ENCODE peak calls at places on chromosome 17, in six cellular contexts. One of them, this sample, is unnamed.

GRCh38 chr17:79831367-79832210 is 7.7 kb downstream of the CBX4 start:
- DNase-seq in colonic mucosa: peak
- DNase-seq in RWPE1: no peak
- DNase-seq in SK-N-SH: peak
- DNase-seq in H9: peak
- DNase-seq in psoas muscle: peak
- DNase-seq in this sample: peak

GRCh38 chr17:66686601-66687000 is 148.3 kb upstream of the CACNG5 start:
- DNase-seq in colonic mucosa: no peak
- DNase-seq in SK-N-SH: no peak
- DNase-seq in psoas muscle: no peak
- DNase-seq in RWPE1: no peak
- DNase-seq in H9: no peak
- DNase-seq in this sample: no peak

GRCh38 chr17:48160177-48160967 is 52.8 kb downstream of the SNX11 start:
- DNase-seq in SK-N-SH: no peak
- DNase-seq in colonic mucosa: peak
- DNase-seq in psoas muscle: no peak
- DNase-seq in H9: peak
- DNase-seq in RWPE1: no peak
- DNase-seq in this sample: no peak

GRCh38 chr17:45581860-45582259 is 91.3 kb upstream of the PLEKHM1 start:
- DNase-seq in H9: no peak
- DNase-seq in psoas muscle: no peak
- DNase-seq in SK-N-SH: no peak
- DNase-seq in colonic mucosa: no peak
- DNase-seq in RWPE1: no peak
- DNase-seq in this sample: no peak

GRCh38 chr17:59617141-59617757 is 2.4 kb upstream of the CLTC start:
- DNase-seq in SK-N-SH: no peak
- DNase-seq in psoas muscle: no peak
- DNase-seq in H9: no peak
- DNase-seq in RWPE1: no peak
- DNase-seq in colonic mucosa: no peak
- DNase-seq in this sample: no peak

GRCh38 chr17:56771563-56771962 is 62.2 kb downstream of the C17orf67 start:
- DNase-seq in RWPE1: no peak
- DNase-seq in H9: no peak
- DNase-seq in colonic mucosa: no peak
- DNase-seq in SK-N-SH: no peak
- DNase-seq in psoas muscle: no peak
- DNase-seq in this sample: no peak

GRCh38 chr17:4086041-4086483 is 56.8 kb downstream of the ZZEF1 start:
- DNase-seq in RWPE1: no peak
- DNase-seq in psoas muscle: no peak
- DNase-seq in SK-N-SH: no peak
- DNase-seq in H9: no peak
- DNase-seq in colonic mucosa: no peak
- DNase-seq in this sample: no peak

GRCh38 chr17:19768046-19768782 is 20.1 kb upstream of the ALDH3A1 start:
- DNase-seq in psoas muscle: no peak
- DNase-seq in RWPE1: no peak
- DNase-seq in H9: no peak
- DNase-seq in colonic mucosa: no peak
- DNase-seq in SK-N-SH: no peak
- DNase-seq in this sample: no peak

GRCh38 chr17:66331038-66331816 is 28.8 kb downstream of the PRKCA start:
- DNase-seq in H9: no peak
- DNase-seq in SK-N-SH: no peak
- DNase-seq in colonic mucosa: no peak
- DNase-seq in RWPE1: no peak
- DNase-seq in psoas muscle: no peak
- DNase-seq in this sample: no peak

GRCh38 chr17:57379237-57380054 is 123.1 kb downstream of the MSI2 start:
- DNase-seq in colonic mucosa: no peak
- DNase-seq in SK-N-SH: peak
- DNase-seq in H9: peak
- DNase-seq in psoas muscle: no peak
- DNase-seq in RWPE1: no peak
- DNase-seq in this sample: no peak

GRCh38 chr17:80834896-80835281 is 156.8 kb upstream of the CHMP6 start:
- DNase-seq in RWPE1: no peak
- DNase-seq in H9: no peak
- DNase-seq in colonic mucosa: no peak
- DNase-seq in SK-N-SH: no peak
- DNase-seq in psoas muscle: no peak
- DNase-seq in this sample: no peak
- H3K27ac ChIP-seq in RWPE1: peak
- H3K27ac ChIP-seq in H9: no peak
- H3K27ac ChIP-seq in colonic mucosa: no peak
- H3K27ac ChIP-seq in SK-N-SH: peak
- H3K27ac ChIP-seq in psoas muscle: peak
- H3K27ac ChIP-seq in this sample: peak

GRCh38 chr17:2125013-2125535 is 70.2 kb downstream of the HIC1 start:
- DNase-seq in colonic mucosa: no peak
- DNase-seq in psoas muscle: no peak
- DNase-seq in SK-N-SH: no peak
- DNase-seq in RWPE1: no peak
- DNase-seq in H9: no peak
- DNase-seq in this sample: no peak

GRCh38 chr17:2120550-2121335 is 65.8 kb downstream of the HIC1 start:
- DNase-seq in colonic mucosa: no peak
- DNase-seq in SK-N-SH: no peak
- DNase-seq in H9: no peak
- DNase-seq in RWPE1: no peak
- DNase-seq in psoas muscle: no peak
- DNase-seq in this sample: no peak

GRCh38 chr17:2123467-2124251 is 68.8 kb downstream of the HIC1 start:
- DNase-seq in colonic mucosa: peak
- DNase-seq in psoas muscle: no peak
- DNase-seq in SK-N-SH: no peak
- DNase-seq in H9: no peak
- DNase-seq in RWPE1: no peak
- DNase-seq in this sample: peak

GRCh38 chr17:2124391-2124790 is 69.5 kb downstream of the HIC1 start:
- DNase-seq in RWPE1: no peak
- DNase-seq in SK-N-SH: no peak
- DNase-seq in H9: no peak
- DNase-seq in psoas muscle: no peak
- DNase-seq in colonic mucosa: no peak
- DNase-seq in this sample: no peak

GRCh38 chr17:2122641-2123302 is 67.9 kb downstream of the HIC1 start:
- DNase-seq in colonic mucosa: peak
- DNase-seq in RWPE1: no peak
- DNase-seq in SK-N-SH: peak
- DNase-seq in H9: no peak
- DNase-seq in psoas muscle: peak
- DNase-seq in this sample: peak
- H3K27ac ChIP-seq in colonic mucosa: peak
- H3K27ac ChIP-seq in RWPE1: peak
- H3K27ac ChIP-seq in SK-N-SH: peak
- H3K27ac ChIP-seq in H9: no peak
- H3K27ac ChIP-seq in psoas muscle: peak
- H3K27ac ChIP-seq in this sample: peak

GRCh38 chr17:41891135-41892065 is 26.2 kb upstream of the KLHL11 start:
- DNase-seq in psoas muscle: no peak
- DNase-seq in SK-N-SH: no peak
- DNase-seq in colonic mucosa: no peak
- DNase-seq in RWPE1: no peak
- DNase-seq in H9: no peak
- DNase-seq in this sample: no peak
- H3K27ac ChIP-seq in psoas muscle: no peak
- H3K27ac ChIP-seq in SK-N-SH: no peak
- H3K27ac ChIP-seq in colonic mucosa: no peak
- H3K27ac ChIP-seq in RWPE1: peak
- H3K27ac ChIP-seq in H9: no peak
- H3K27ac ChIP-seq in this sample: no peak

GRCh38 chr17:74768763-74769114 is 7.4 kb downstream of the NAT9 start:
- DNase-seq in psoas muscle: no peak
- DNase-seq in colonic mucosa: no peak
- DNase-seq in RWPE1: no peak
- DNase-seq in SK-N-SH: no peak
- DNase-seq in H9: no peak
- DNase-seq in this sample: no peak
- H3K27ac ChIP-seq in psoas muscle: peak
- H3K27ac ChIP-seq in colonic mucosa: no peak
- H3K27ac ChIP-seq in RWPE1: peak
- H3K27ac ChIP-seq in SK-N-SH: peak
- H3K27ac ChIP-seq in H9: no peak
- H3K27ac ChIP-seq in this sample: peak

GRCh38 chr17:78266231-78266631 is 34.8 kb downstream of the TMEM235 start:
- DNase-seq in H9: no peak
- DNase-seq in RWPE1: no peak
- DNase-seq in SK-N-SH: peak
- DNase-seq in colonic mucosa: peak
- DNase-seq in psoas muscle: no peak
- DNase-seq in this sample: no peak
- H3K27ac ChIP-seq in H9: no peak
- H3K27ac ChIP-seq in RWPE1: no peak
- H3K27ac ChIP-seq in SK-N-SH: peak
- H3K27ac ChIP-seq in colonic mucosa: no peak
- H3K27ac ChIP-seq in psoas muscle: no peak
- H3K27ac ChIP-seq in this sample: no peak

GRCh38 chr17:40310882-40311391 is 2.0 kb downstream of the RARA start:
- DNase-seq in H9: no peak
- DNase-seq in psoas muscle: no peak
- DNase-seq in RWPE1: no peak
- DNase-seq in colonic mucosa: no peak
- DNase-seq in SK-N-SH: peak
- DNase-seq in this sample: no peak
- H3K27ac ChIP-seq in H9: no peak
- H3K27ac ChIP-seq in psoas muscle: peak
- H3K27ac ChIP-seq in RWPE1: peak
- H3K27ac ChIP-seq in colonic mucosa: peak
- H3K27ac ChIP-seq in SK-N-SH: peak
- H3K27ac ChIP-seq in this sample: no peak

DNA sequence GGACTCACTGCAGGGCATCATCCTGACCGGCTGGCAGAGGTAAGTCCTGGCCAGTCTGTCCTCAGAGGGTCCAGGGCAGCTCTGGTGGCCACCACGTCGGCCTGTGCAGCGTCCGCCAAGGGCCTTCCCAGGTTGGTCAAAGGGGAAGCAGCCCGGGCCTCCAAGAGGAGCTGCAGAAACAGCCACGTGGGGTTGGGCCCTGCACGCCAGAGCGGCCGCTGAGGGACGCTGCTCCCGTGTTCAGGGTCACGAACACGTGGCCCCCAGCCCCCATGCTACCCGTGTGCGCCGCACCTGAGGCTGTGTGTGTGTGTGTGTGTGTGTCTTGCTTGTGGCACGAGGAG is 13.3 kb downstream of the CYBC1 start:
- DNase-seq in SK-N-SH: peak
- DNase-seq in RWPE1: no peak
- DNase-seq in psoas muscle: no peak
- DNase-seq in H9: no peak
- DNase-seq in colonic mucosa: no peak
- DNase-seq in this sample: no peak
- H3K27ac ChIP-seq in SK-N-SH: no peak
- H3K27ac ChIP-seq in RWPE1: no peak
- H3K27ac ChIP-seq in psoas muscle: no peak
- H3K27ac ChIP-seq in H9: no peak
- H3K27ac ChIP-seq in colonic mucosa: no peak
- H3K27ac ChIP-seq in this sample: no peak